ENCODE peak calls at places on chromosomes 16 and 17, in five cellular contexts. V is left colon; C is CD8-positive, alpha-beta memory T cell; K is OCI-LY7; Z is NCI-H1092. D is an unnamed sample.

GRCh38 chr16:88957887-88958577 is 19.0 kb downstream of the CBFA2T3 start:
- DNase-seq in V (no peak), C (no peak), K (no peak), Z (no peak), D (no peak)

GRCh38 chr17:60421273-60422161 is 772 bp upstream of the CHCT1 start:
- DNase-seq in K (peak; percentile 66), Z (peak; percentile 41), V (peak; percentile 51), C (peak; percentile 70), D (peak; percentile 60)

GRCh38 chr16:75023019-75023418 is 24.2 kb downstream of the ZNRF1 start:
- DNase-seq in V (no peak), C (no peak), Z (no peak), K (no peak), D (no peak)

GRCh38 chr17:2484876-2485275 is 26.8 kb downstream of the METTL16 start:
- DNase-seq in C (no peak), V (no peak), Z (no peak), K (no peak), D (no peak)

GRCh38 chr17:40283662-40284061 is 4.0 kb upstream of the CDC6 start:
- DNase-seq in K (no peak), C (no peak), Z (no peak), V (no peak), D (no peak)

GRCh38 chr17:59230765-59231164 is 10.5 kb downstream of the GDPD1 start:
- DNase-seq in C (no peak), K (no peak), Z (no peak), V (no peak), D (no peak)

GRCh38 chr16:12704492-12705111 is 99.1 kb downstream of the CPPED1 start:
- DNase-seq in C (no peak), Z (no peak), K (no peak), V (no peak), D (no peak)

GRCh38 chr16:2930236-2930635 is 18.5 kb downstream of the FLYWCH1 start:
- DNase-seq in C (no peak), K (no peak), Z (no peak), V (no peak), D (no peak)

GRCh38 chr16:69351309-69352027 is at the start of gene TMED6:
- DNase-seq in Z (no peak), V (peak; percentile 79), C (no peak), K (no peak), D (no peak)

GRCh38 chr17:57579245-57579644 is 165.9 kb downstream of the CCDC182 start:
- DNase-seq in C (no peak), V (no peak), K (no peak), Z (no peak), D (no peak)

GRCh38 chr17:16287563-16288027 is 65.7 kb downstream of the CENPV start:
- DNase-seq in K (peak; percentile 68), V (no peak), C (peak; percentile 33), Z (no peak), D (no peak)

GRCh38 chr16:8108991-8109509 is 481.3 kb downstream of the TMEM114 start:
- DNase-seq in K (no peak), V (no peak), Z (no peak), C (no peak), D (no peak)

GRCh38 chr17:82450357-82451106 is at the start of gene CYBC1:
- DNase-seq in Z (peak; percentile 86), K (peak; percentile 99), V (peak; percentile 88), C (peak; percentile 92), D (peak; percentile 91)

GRCh38 chr16:75064403-75065148 is 52.0 kb downstream of the LDHD start:
- DNase-seq in K (no peak), C (peak; percentile 7), V (peak; percentile 79), Z (no peak), D (no peak)

GRCh38 chr16:64882385-64882784 is 239.5 kb downstream of the CDH11 start:
- DNase-seq in Z (no peak), V (no peak), C (no peak), K (no peak), D (no peak)

GRCh38 chr16:3601614-3602319 is 9.6 kb downstream of the SLX4 start:
- DNase-seq in K (no peak), V (no peak), C (no peak), Z (no peak), D (no peak)

GRCh38 chr16:49312389-49312990 is 30.9 kb upstream of the CBLN1 start:
- DNase-seq in K (no peak), V (no peak), Z (peak; percentile 41), C (no peak), D (no peak)

GRCh38 chr17:27480699-27481098 is 24.5 kb downstream of the KSR1 start:
- DNase-seq in C (no peak), V (no peak), K (no peak), Z (no peak), D (no peak)

GRCh38 chr16:81517150-81517499 is 72.5 kb downstream of the CMIP start:
- DNase-seq in C (no peak), K (no peak), Z (no peak), V (no peak), D (no peak)